ENCODE peak calls at places on chromosomes 13 and 19, in eight cellular contexts. One of them, this sample, is unnamed.

GRCh38 chr13:89380101-89380500 is 1708.9 kb downstream of the SLITRK5 start:
- DNase-seq in dorsolateral prefrontal cortex: no peak
- DNase-seq in esophagus squamous epithelium: no peak
- DNase-seq in A549: peak; percentile 64
- DNase-seq in cardiac muscle cell: no peak
- DNase-seq in fibroblast of pulmonary artery: no peak
- DNase-seq in psoas muscle: no peak
- DNase-seq in SK-N-SH: no peak
- DNase-seq in this sample: no peak

GRCh38 chr13:84187626-84188025 is 305.4 kb upstream of the SLITRK1 start:
- DNase-seq in A549: no peak
- DNase-seq in psoas muscle: no peak
- DNase-seq in fibroblast of pulmonary artery: no peak
- DNase-seq in esophagus squamous epithelium: no peak
- DNase-seq in SK-N-SH: no peak
- DNase-seq in dorsolateral prefrontal cortex: no peak
- DNase-seq in cardiac muscle cell: no peak
- DNase-seq in this sample: no peak

GRCh38 chr19:57773488-57773887 is 4.0 kb downstream of the ZNF586 start:
- DNase-seq in A549: no peak
- DNase-seq in fibroblast of pulmonary artery: no peak
- DNase-seq in esophagus squamous epithelium: no peak
- DNase-seq in dorsolateral prefrontal cortex: no peak
- DNase-seq in psoas muscle: no peak
- DNase-seq in SK-N-SH: no peak
- DNase-seq in cardiac muscle cell: no peak
- DNase-seq in this sample: no peak

GRCh38 chr13:100511422-100511821 is 77.2 kb downstream of the GGACT start:
- DNase-seq in A549: no peak
- DNase-seq in dorsolateral prefrontal cortex: no peak
- DNase-seq in fibroblast of pulmonary artery: no peak
- DNase-seq in SK-N-SH: no peak
- DNase-seq in esophagus squamous epithelium: no peak
- DNase-seq in cardiac muscle cell: no peak
- DNase-seq in psoas muscle: no peak
- DNase-seq in this sample: no peak

GRCh38 chr13:90420683-90421082 is 926.8 kb upstream of the MIR17HG start:
- DNase-seq in cardiac muscle cell: no peak
- DNase-seq in A549: no peak
- DNase-seq in psoas muscle: no peak
- DNase-seq in SK-N-SH: no peak
- DNase-seq in fibroblast of pulmonary artery: peak; percentile 15
- DNase-seq in esophagus squamous epithelium: no peak
- DNase-seq in dorsolateral prefrontal cortex: no peak
- DNase-seq in this sample: no peak

GRCh38 chr19:728011-728410 is 19.3 kb downstream of the PALM start:
- DNase-seq in fibroblast of pulmonary artery: peak; percentile 71
- DNase-seq in cardiac muscle cell: peak; percentile 75
- DNase-seq in SK-N-SH: no peak
- DNase-seq in A549: no peak
- DNase-seq in dorsolateral prefrontal cortex: no peak
- DNase-seq in psoas muscle: peak; percentile 91
- DNase-seq in esophagus squamous epithelium: no peak
- DNase-seq in this sample: no peak

GRCh38 chr13:27954406-27954851 is 14.7 kb downstream of the CDX2 start:
- DNase-seq in cardiac muscle cell: peak; percentile 20
- DNase-seq in dorsolateral prefrontal cortex: no peak
- DNase-seq in esophagus squamous epithelium: no peak
- DNase-seq in fibroblast of pulmonary artery: peak; percentile 13
- DNase-seq in A549: peak; percentile 68
- DNase-seq in psoas muscle: no peak
- DNase-seq in SK-N-SH: peak; percentile 34
- DNase-seq in this sample: no peak

GRCh38 chr19:17540174-17540573 is 15.3 kb upstream of the COLGALT1 start:
- DNase-seq in dorsolateral prefrontal cortex: no peak
- DNase-seq in A549: no peak
- DNase-seq in SK-N-SH: no peak
- DNase-seq in esophagus squamous epithelium: no peak
- DNase-seq in fibroblast of pulmonary artery: no peak
- DNase-seq in cardiac muscle cell: no peak
- DNase-seq in psoas muscle: no peak
- DNase-seq in this sample: no peak

GRCh38 chr19:16868423-16869130 is 20.2 kb upstream of the F2RL3 start:
- DNase-seq in SK-N-SH: no peak
- DNase-seq in A549: no peak
- DNase-seq in esophagus squamous epithelium: no peak
- DNase-seq in psoas muscle: no peak
- DNase-seq in cardiac muscle cell: no peak
- DNase-seq in dorsolateral prefrontal cortex: no peak
- DNase-seq in fibroblast of pulmonary artery: no peak
- DNase-seq in this sample: no peak

GRCh38 chr13:36297600-36298338 is at the start of gene CCDC169:
- DNase-seq in A549: peak; percentile 42
- DNase-seq in dorsolateral prefrontal cortex: peak; percentile 82
- DNase-seq in fibroblast of pulmonary artery: peak; percentile 58
- DNase-seq in cardiac muscle cell: peak; percentile 74
- DNase-seq in psoas muscle: peak; percentile 80
- DNase-seq in esophagus squamous epithelium: peak; percentile 5
- DNase-seq in SK-N-SH: peak; percentile 73
- DNase-seq in this sample: no peak

GRCh38 chr19:39582442-39582841 is 19.9 kb upstream of the LGALS13 start:
- DNase-seq in psoas muscle: no peak
- DNase-seq in cardiac muscle cell: no peak
- DNase-seq in fibroblast of pulmonary artery: no peak
- DNase-seq in esophagus squamous epithelium: no peak
- DNase-seq in SK-N-SH: no peak
- DNase-seq in dorsolateral prefrontal cortex: no peak
- DNase-seq in A549: no peak
- DNase-seq in this sample: no peak

GRCh38 chr13:112901951-112902651 is 66.9 kb upstream of the MCF2L start:
- DNase-seq in dorsolateral prefrontal cortex: no peak
- DNase-seq in A549: no peak
- DNase-seq in esophagus squamous epithelium: no peak
- DNase-seq in psoas muscle: no peak
- DNase-seq in cardiac muscle cell: no peak
- DNase-seq in SK-N-SH: no peak
- DNase-seq in fibroblast of pulmonary artery: no peak
- DNase-seq in this sample: no peak

GRCh38 chr13:74290324-74290773 is 156.1 kb upstream of the KLF12 start:
- DNase-seq in esophagus squamous epithelium: no peak
- DNase-seq in dorsolateral prefrontal cortex: no peak
- DNase-seq in psoas muscle: no peak
- DNase-seq in fibroblast of pulmonary artery: peak; percentile 91
- DNase-seq in A549: peak; percentile 54
- DNase-seq in SK-N-SH: peak; percentile 47
- DNase-seq in cardiac muscle cell: peak; percentile 96
- DNase-seq in this sample: peak; percentile 86

GRCh38 chr19:55336101-55336500 is 3.6 kb upstream of the KMT5C start:
- DNase-seq in A549: no peak
- DNase-seq in cardiac muscle cell: no peak
- DNase-seq in fibroblast of pulmonary artery: no peak
- DNase-seq in dorsolateral prefrontal cortex: no peak
- DNase-seq in psoas muscle: no peak
- DNase-seq in esophagus squamous epithelium: no peak
- DNase-seq in SK-N-SH: no peak
- DNase-seq in this sample: no peak

GRCh38 chr13:114071441-114071840 is 61.0 kb downstream of the RASA3 start:
- DNase-seq in A549: no peak
- DNase-seq in SK-N-SH: no peak
- DNase-seq in psoas muscle: no peak
- DNase-seq in cardiac muscle cell: no peak
- DNase-seq in dorsolateral prefrontal cortex: peak; percentile 40
- DNase-seq in esophagus squamous epithelium: no peak
- DNase-seq in fibroblast of pulmonary artery: no peak
- DNase-seq in this sample: no peak

GRCh38 chr19:30344446-30345425 is 27.4 kb upstream of the ZNF536 start:
- DNase-seq in cardiac muscle cell: no peak
- DNase-seq in A549: peak; percentile 23
- DNase-seq in fibroblast of pulmonary artery: no peak
- DNase-seq in dorsolateral prefrontal cortex: no peak
- DNase-seq in esophagus squamous epithelium: no peak
- DNase-seq in psoas muscle: no peak
- DNase-seq in SK-N-SH: no peak
- DNase-seq in this sample: no peak

GRCh38 chr19:45999653-46000121 is 4.4 kb downstream of the CCDC61 start:
- DNase-seq in cardiac muscle cell: peak; percentile 42
- DNase-seq in dorsolateral prefrontal cortex: peak; percentile 75
- DNase-seq in esophagus squamous epithelium: no peak
- DNase-seq in SK-N-SH: peak; percentile 86
- DNase-seq in A549: peak; percentile 45
- DNase-seq in psoas muscle: peak; percentile 68
- DNase-seq in fibroblast of pulmonary artery: peak; percentile 39
- DNase-seq in this sample: no peak

GRCh38 chr19:45998834-45999233 is 3.6 kb downstream of the CCDC61 start:
- DNase-seq in A549: no peak
- DNase-seq in dorsolateral prefrontal cortex: no peak
- DNase-seq in SK-N-SH: no peak
- DNase-seq in fibroblast of pulmonary artery: no peak
- DNase-seq in cardiac muscle cell: no peak
- DNase-seq in esophagus squamous epithelium: no peak
- DNase-seq in psoas muscle: no peak
- DNase-seq in this sample: no peak

GRCh38 chr19:46002678-46003275 is 7.5 kb downstream of the CCDC61 start:
- DNase-seq in A549: no peak
- DNase-seq in dorsolateral prefrontal cortex: no peak
- DNase-seq in fibroblast of pulmonary artery: no peak
- DNase-seq in psoas muscle: no peak
- DNase-seq in cardiac muscle cell: no peak
- DNase-seq in esophagus squamous epithelium: no peak
- DNase-seq in SK-N-SH: no peak
- DNase-seq in this sample: no peak

GRCh38 chr19:45996933-45997332 is 1.7 kb downstream of the CCDC61 start:
- DNase-seq in esophagus squamous epithelium: no peak
- DNase-seq in dorsolateral prefrontal cortex: no peak
- DNase-seq in A549: no peak
- DNase-seq in cardiac muscle cell: no peak
- DNase-seq in psoas muscle: no peak
- DNase-seq in SK-N-SH: no peak
- DNase-seq in fibroblast of pulmonary artery: no peak
- DNase-seq in this sample: no peak

DNA sequence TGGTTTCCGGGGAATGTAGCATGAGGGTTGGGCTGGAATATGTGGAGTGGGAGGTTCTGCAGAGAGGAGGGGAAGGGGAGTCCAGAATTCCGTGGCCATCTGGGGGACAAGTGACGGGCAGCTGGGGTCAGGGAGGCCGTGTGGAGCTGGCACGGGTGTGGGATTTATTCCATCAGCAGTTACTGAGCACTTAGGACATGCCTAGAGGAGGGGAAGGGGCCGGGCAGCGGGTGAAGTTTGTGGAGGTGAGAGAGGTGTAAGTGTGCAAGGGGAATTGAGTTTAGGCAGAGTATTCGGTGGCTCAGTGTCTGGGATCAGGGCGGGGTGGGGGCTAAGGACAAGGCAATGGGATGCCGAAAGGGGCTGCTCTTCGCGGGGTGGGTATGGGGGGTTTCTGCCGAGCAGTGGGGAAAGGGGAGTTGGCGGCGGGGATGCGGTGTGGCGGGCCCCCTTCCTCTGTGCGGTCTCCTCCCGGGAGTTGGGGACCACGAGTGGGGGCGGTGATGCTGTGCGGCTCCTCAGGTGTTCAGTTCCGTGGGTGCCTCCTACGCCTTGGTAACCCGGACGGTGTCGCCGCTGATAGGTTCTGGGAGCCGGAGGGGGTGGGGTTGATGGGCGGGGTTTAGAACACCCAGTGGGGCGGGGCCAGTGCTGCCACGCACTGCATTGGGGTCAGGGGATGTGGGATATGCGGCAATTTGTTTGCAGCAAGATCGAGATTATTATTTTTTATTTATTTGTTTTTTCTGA is 5.4 kb downstream of the CCDC61 start:
- DNase-seq in cardiac muscle cell: peak; percentile 15
- DNase-seq in psoas muscle: no peak
- DNase-seq in SK-N-SH: peak; percentile 95
- DNase-seq in dorsolateral prefrontal cortex: peak; percentile 71
- DNase-seq in A549: no peak
- DNase-seq in fibroblast of pulmonary artery: no peak
- DNase-seq in esophagus squamous epithelium: no peak
- DNase-seq in this sample: no peak
- H3K4me3 ChIP-seq in cardiac muscle cell: peak overlapping the region; percentile 28
- H3K4me3 ChIP-seq in psoas muscle: no peak overlapping the region
- H3K4me3 ChIP-seq in SK-N-SH: peak overlapping the region; percentile 63
- H3K4me3 ChIP-seq in dorsolateral prefrontal cortex: peak overlapping the region; percentile 57
- H3K4me3 ChIP-seq in A549: no peak overlapping the region
- H3K4me3 ChIP-seq in fibroblast of pulmonary artery: peak overlapping the region; percentile 12
- H3K4me3 ChIP-seq in esophagus squamous epithelium: peak overlapping the region; percentile 24
- H3K4me3 ChIP-seq in this sample: peak overlapping the region; percentile 27

GRCh38 chr19:5686326-5686646 is 3.8 kb upstream of the RPL36 start:
- DNase-seq in esophagus squamous epithelium: no peak
- DNase-seq in fibroblast of pulmonary artery: no peak
- DNase-seq in A549: no peak
- DNase-seq in SK-N-SH: no peak
- DNase-seq in psoas muscle: no peak
- DNase-seq in dorsolateral prefrontal cortex: no peak
- DNase-seq in cardiac muscle cell: no peak
- DNase-seq in this sample: no peak
- H3K4me3 ChIP-seq in esophagus squamous epithelium: peak overlapping the region; percentile 59
- H3K4me3 ChIP-seq in fibroblast of pulmonary artery: peak overlapping the region; percentile 55
- H3K4me3 ChIP-seq in A549: peak overlapping the region; percentile 65
- H3K4me3 ChIP-seq in SK-N-SH: no peak overlapping the region
- H3K4me3 ChIP-seq in psoas muscle: peak overlapping the region; percentile 76
- H3K4me3 ChIP-seq in dorsolateral prefrontal cortex: peak overlapping the region; percentile 60
- H3K4me3 ChIP-seq in cardiac muscle cell: peak overlapping the region; percentile 53
- H3K4me3 ChIP-seq in this sample: peak overlapping the region; percentile 56

GRCh38 chr19:19261350-19262189 is 11.5 kb downstream of the TM6SF2 start:
- DNase-seq in psoas muscle: no peak
- DNase-seq in dorsolateral prefrontal cortex: no peak
- DNase-seq in SK-N-SH: peak; percentile 92
- DNase-seq in fibroblast of pulmonary artery: no peak
- DNase-seq in esophagus squamous epithelium: no peak
- DNase-seq in A549: no peak
- DNase-seq in cardiac muscle cell: no peak
- DNase-seq in this sample: no peak
- H3K4me3 ChIP-seq in psoas muscle: peak overlapping the region; percentile 30
- H3K4me3 ChIP-seq in dorsolateral prefrontal cortex: peak overlapping the region; percentile 43
- H3K4me3 ChIP-seq in SK-N-SH: no peak overlapping the region
- H3K4me3 ChIP-seq in fibroblast of pulmonary artery: no peak overlapping the region
- H3K4me3 ChIP-seq in esophagus squamous epithelium: no peak overlapping the region
- H3K4me3 ChIP-seq in A549: peak overlapping the region; percentile 28
- H3K4me3 ChIP-seq in cardiac muscle cell: peak overlapping the region; percentile 20
- H3K4me3 ChIP-seq in this sample: peak overlapping the region; percentile 28

GRCh38 chr13:106714271-106714670 is 146.3 kb upstream of the ARGLU1 start:
- DNase-seq in esophagus squamous epithelium: no peak
- DNase-seq in A549: no peak
- DNase-seq in fibroblast of pulmonary artery: no peak
- DNase-seq in SK-N-SH: no peak
- DNase-seq in dorsolateral prefrontal cortex: no peak
- DNase-seq in psoas muscle: no peak
- DNase-seq in cardiac muscle cell: no peak
- DNase-seq in this sample: no peak

GRCh38 chr13:106710267-106710666 is 142.3 kb upstream of the ARGLU1 start:
- DNase-seq in fibroblast of pulmonary artery: peak; percentile 74
- DNase-seq in SK-N-SH: no peak
- DNase-seq in cardiac muscle cell: peak; percentile 43
- DNase-seq in A549: no peak
- DNase-seq in psoas muscle: no peak
- DNase-seq in esophagus squamous epithelium: no peak
- DNase-seq in dorsolateral prefrontal cortex: no peak
- DNase-seq in this sample: peak; percentile 7

DNA sequence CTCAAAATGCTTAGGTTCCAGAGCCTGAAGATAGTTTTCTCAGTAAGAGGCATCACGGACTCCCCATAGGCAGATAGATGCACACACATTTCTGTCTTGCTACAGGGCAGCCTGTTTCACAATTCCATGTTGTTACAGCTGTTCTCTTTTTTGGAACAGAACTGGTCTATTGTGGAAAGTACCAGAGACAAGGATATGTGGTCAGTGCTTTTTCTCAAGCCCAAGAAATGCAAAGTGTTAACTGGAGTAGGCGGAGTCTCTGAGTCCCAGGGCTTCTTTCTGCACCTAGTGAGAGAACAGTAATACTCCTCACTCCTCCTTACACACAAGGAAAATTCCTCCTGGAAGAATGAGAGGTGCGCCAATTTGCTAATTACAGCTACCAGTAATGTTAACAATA is 141.6 kb upstream of the ARGLU1 start:
- DNase-seq in cardiac muscle cell: peak; percentile 72
- DNase-seq in dorsolateral prefrontal cortex: no peak
- DNase-seq in esophagus squamous epithelium: no peak
- DNase-seq in A549: no peak
- DNase-seq in fibroblast of pulmonary artery: peak; percentile 87
- DNase-seq in psoas muscle: no peak
- DNase-seq in SK-N-SH: no peak
- DNase-seq in this sample: peak; percentile 12
- H3K4me3 ChIP-seq in cardiac muscle cell: no peak overlapping the region
- H3K4me3 ChIP-seq in dorsolateral prefrontal cortex: peak overlapping the region; percentile 40
- H3K4me3 ChIP-seq in esophagus squamous epithelium: no peak overlapping the region
- H3K4me3 ChIP-seq in A549: no peak overlapping the region
- H3K4me3 ChIP-seq in fibroblast of pulmonary artery: peak overlapping the region; percentile 28
- H3K4me3 ChIP-seq in psoas muscle: peak overlapping the region; percentile 32
- H3K4me3 ChIP-seq in SK-N-SH: no peak overlapping the region
- H3K4me3 ChIP-seq in this sample: no peak overlapping the region

This sample was measured in skeletal muscle cell.